ENCODE peak calls at places on chromosomes 2 and 18, in ten cellular contexts. J is CD8-positive, alpha-beta T cell; H is ovary; K is lower lobe of right lung; A is suprapubic skin; F is A549; X is endodermal cell; Y is adrenal gland; O is heart right ventricle; G is sigmoid colon. U is an unnamed sample. For H3K4me1, the result is how much of the 10 kb centered on the place peaks cover.

GRCh38 chr2:236742936-236743622 is 173.5 kb downstream of the ACKR3 start:
- DNase-seq in H (no peak), G (peak), F (no peak), X (no peak), J (no peak), A (no peak), K (no peak), Y (no peak), O (no peak), U (no peak)

GRCh38 chr18:40197711-40198110 is 1757.3 kb upstream of the PIK3C3 start:
- DNase-seq in H (no peak), F (no peak), A (no peak), G (no peak), O (no peak), X (peak), J (no peak), Y (no peak), K (no peak), U (no peak)

GRCh38 chr2:26951246-26951645 is 19.2 kb upstream of the MAPRE3 start:
- DNase-seq in K (no peak), H (no peak), O (no peak), X (no peak), J (no peak), A (no peak), Y (no peak), F (no peak), G (no peak), U (no peak)

GRCh38 chr18:32289480-32290075 is 99.7 kb downstream of the MEP1B start:
- DNase-seq in A (no peak), O (peak), X (peak), J (peak), K (no peak), F (peak), Y (peak), H (peak), G (no peak), U (peak)

GRCh38 chr2:218291318-218291933 is 877 bp downstream of the TMBIM1 start:
- DNase-seq in Y (no peak), X (no peak), H (no peak), O (peak), J (no peak), K (peak), A (no peak), F (no peak), G (no peak), U (peak)

GRCh38 chr2:46230115-46230571 is 67.1 kb upstream of the EPAS1 start:
- DNase-seq in K (peak), X (peak), A (no peak), O (peak), G (no peak), H (no peak), J (peak), Y (no peak), F (peak), U (no peak)

GRCh38 chr2:70258532-70258875 is 567 bp downstream of the PCYOX1 start:
- DNase-seq in K (no peak), H (peak), Y (peak), G (peak), J (no peak), F (no peak), O (peak), A (peak), X (peak), U (peak)

GRCh38 chr2:128775401-128776285 is 457.0 kb upstream of the HS6ST1 start:
- DNase-seq in X (no peak), O (no peak), J (no peak), Y (no peak), F (no peak), A (peak), G (peak), H (no peak), K (no peak), U (no peak)

GRCh38 chr2:140643761-140644187 is 1487.0 kb downstream of the LRP1B start:
- DNase-seq in G (no peak), Y (no peak), H (no peak), O (no peak), F (peak), J (no peak), X (no peak), K (no peak), A (no peak), U (no peak)

GRCh38 chr2:226554726-226555125 is 244.9 kb downstream of the IRS1 start:
- DNase-seq in X (no peak), Y (no peak), F (no peak), O (no peak), H (no peak), A (no peak), K (no peak), G (no peak), J (no peak), U (no peak)

GRCh38 chr2:85199692-85200091 is 66.5 kb downstream of the TCF7L1 start:
- DNase-seq in H (no peak), O (no peak), J (no peak), G (no peak), K (no peak), Y (no peak), F (no peak), X (no peak), A (no peak), U (no peak)

GRCh38 chr2:106825161-106825560 is 60.8 kb downstream of the ST6GAL2 start:
- DNase-seq in O (no peak), G (no peak), F (no peak), K (no peak), Y (no peak), A (no peak), H (no peak), X (no peak), J (no peak), U (no peak)

GRCh38 chr2:26243643-26244478 is 571 bp downstream of the HADHA start:
- DNase-seq in X (no peak), Y (no peak), K (no peak), O (no peak), J (no peak), F (peak), H (no peak), A (no peak), G (no peak), U (no peak)

GRCh38 chr2:143623270-143623669 is 494.1 kb downstream of the ARHGAP15 start:
- DNase-seq in G (no peak), H (no peak), K (no peak), J (no peak), A (no peak), F (no peak), X (no peak), O (no peak), Y (no peak), U (no peak)

GRCh38 chr2:240868286-240869108 is at the start of gene AGXT:
- DNase-seq in A (no peak), F (no peak), J (no peak), H (no peak), O (no peak), X (peak), K (no peak), Y (no peak), G (peak), U (no peak)

GRCh38 chr2:28334527-28334891 is 58.1 kb upstream of the FOSL2 start:
- DNase-seq in G (peak), K (no peak), F (no peak), H (no peak), Y (no peak), A (no peak), J (no peak), X (no peak), O (peak), U (no peak)

GRCh38 chr2:144432921-144433320 is 87.0 kb downstream of the ZEB2 start:
- DNase-seq in H (no peak), J (no peak), F (no peak), Y (no peak), O (no peak), A (no peak), X (no peak), K (no peak), G (no peak), U (no peak)

GRCh38 chr18:49459404-49460171 is 857 bp downstream of the DYM start:
- DNase-seq in O (no peak), Y (no peak), J (peak), G (no peak), A (no peak), H (no peak), F (peak), X (no peak), K (no peak), U (peak)

GRCh38 chr2:165070089-165070488 is 114.8 kb upstream of the SLC38A11 start:
- DNase-seq in G (no peak), O (no peak), H (no peak), X (peak), J (no peak), K (no peak), F (no peak), Y (no peak), A (no peak), U (no peak)

GRCh38 chr18:12702221-12703095 is at the start of the genes CEP76 and PSMG2:
- DNase-seq in G (peak), H (peak), J (peak), F (peak), O (peak), Y (peak), A (peak), X (peak), K (peak), U (peak)

GRCh38 chr2:137947714-137948336 is 16.4 kb upstream of the HNMT start:
- DNase-seq in J (peak), X (peak), G (peak), H (peak), F (peak), A (no peak), K (peak), Y (peak), O (peak), U (peak)

GRCh38 chr2:199596549-199596948 is 138.8 kb upstream of the SATB2 start:
- DNase-seq in J (no peak), A (no peak), F (peak), Y (no peak), X (no peak), H (no peak), K (no peak), G (no peak), O (no peak), U (no peak)

GRCh38 chr18:12839526-12840196 is 44.4 kb downstream of the PTPN2 start:
- DNase-seq in O (no peak), J (no peak), A (no peak), G (no peak), K (no peak), X (no peak), H (no peak), F (no peak), Y (no peak), U (no peak)

GRCh38 chr18:69567813-69568488 is 167.3 kb downstream of the DOK6 start:
- DNase-seq in Y (no peak), A (no peak), G (no peak), X (peak), J (no peak), O (no peak), H (no peak), F (no peak), K (no peak), U (no peak)

GRCh38 chr2:56231361-56231760 is 47.6 kb downstream of the CCDC85A start:
- DNase-seq in A (no peak), F (no peak), J (no peak), K (no peak), Y (no peak), G (no peak), X (no peak), H (no peak), O (no peak), U (no peak)

GRCh38 chr2:21270658-21271057 is 146.9 kb downstream of the TDRD15 start:
- DNase-seq in A (no peak), Y (peak), X (no peak), O (peak), G (peak), F (no peak), H (peak), K (no peak), J (no peak), U (no peak)

GRCh38 chr2:21267232-21267835 is 143.6 kb downstream of the TDRD15 start:
- DNase-seq in Y (no peak), A (no peak), H (no peak), K (no peak), O (no peak), J (no peak), F (no peak), G (no peak), X (peak), U (no peak)

GRCh38 chr2:21270083-21270491 is 146.3 kb downstream of the TDRD15 start:
- DNase-seq in K (no peak), J (no peak), G (no peak), X (no peak), A (no peak), H (no peak), Y (no peak), F (no peak), O (no peak), U (no peak)

GRCh38 chr2:21268197-21268870 is 144.6 kb downstream of the TDRD15 start:
- DNase-seq in F (no peak), K (no peak), O (peak), Y (peak), G (no peak), J (no peak), H (no peak), X (peak), A (no peak), U (no peak)

DNA sequence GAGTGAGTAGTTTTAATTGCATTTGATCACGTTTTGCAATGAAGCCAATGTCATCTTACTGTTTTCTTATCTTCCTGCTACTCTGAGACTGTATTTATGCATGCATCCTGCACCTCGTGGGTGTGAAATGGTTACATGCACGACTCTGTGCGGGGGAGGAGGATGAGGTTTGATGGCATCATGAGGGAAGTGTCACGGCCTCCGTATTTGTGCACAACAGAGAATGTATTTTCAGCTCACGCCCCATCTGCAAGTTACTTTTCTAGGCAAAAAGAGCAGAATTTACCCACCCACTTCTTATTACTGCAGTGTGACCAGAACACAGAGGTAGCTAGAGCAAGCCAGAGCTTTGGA is 145.1 kb downstream of the TDRD15 start:
- DNase-seq in O (no peak), H (no peak), A (no peak), K (no peak), G (no peak), X (peak), Y (no peak), J (no peak), F (no peak), U (no peak)
- H3K4me1 ChIP-seq in O (under half), H (under half), A (under half), K (under half), G (under half), X (under half), Y (under half), J (under half), F (under half), U (under half)

GRCh38 chr2:23691106-23691470 is 235.8 kb downstream of the ATAD2B start:
- DNase-seq in Y (no peak), J (no peak), H (no peak), K (no peak), A (no peak), G (no peak), O (no peak), F (no peak), X (no peak), U (no peak)

GRCh38 chr2:23690421-23691105 is 236.4 kb downstream of the ATAD2B start:
- DNase-seq in K (no peak), X (no peak), J (no peak), G (no peak), H (no peak), A (no peak), O (peak), Y (no peak), F (no peak), U (no peak)

GRCh38 chr2:23692263-23692662 is 234.7 kb downstream of the ATAD2B start:
- DNase-seq in J (no peak), X (no peak), F (no peak), A (no peak), O (no peak), K (no peak), Y (no peak), G (peak), H (no peak), U (no peak)

GRCh38 chr2:23692901-23693605 is 233.9 kb downstream of the ATAD2B start:
- DNase-seq in X (no peak), H (no peak), A (no peak), Y (no peak), G (peak), K (no peak), J (no peak), O (no peak), F (no peak), U (no peak)

GRCh38 chr2:23691576-23691975 is 235.3 kb downstream of the ATAD2B start:
- DNase-seq in O (no peak), A (no peak), F (no peak), K (no peak), Y (no peak), J (no peak), H (no peak), X (no peak), G (no peak), U (no peak)
- H3K4me1 ChIP-seq in O (under half), A (under half), F (under half), K (under half), Y (under half), J (under half), H (under half), X (under half), G (under half), U (under half)

GRCh38 chr2:6800553-6800952 is 65.2 kb downstream of the CMPK2 start:
- DNase-seq in J (no peak), Y (no peak), F (no peak), O (no peak), X (no peak), K (no peak), A (no peak), H (no peak), G (no peak), U (no peak)
- H3K4me1 ChIP-seq in J (under half), Y (under half), F (under half), O (under half), X (under half), K (under half), A (under half), H (under half), G (under half), U (under half)

DNA sequence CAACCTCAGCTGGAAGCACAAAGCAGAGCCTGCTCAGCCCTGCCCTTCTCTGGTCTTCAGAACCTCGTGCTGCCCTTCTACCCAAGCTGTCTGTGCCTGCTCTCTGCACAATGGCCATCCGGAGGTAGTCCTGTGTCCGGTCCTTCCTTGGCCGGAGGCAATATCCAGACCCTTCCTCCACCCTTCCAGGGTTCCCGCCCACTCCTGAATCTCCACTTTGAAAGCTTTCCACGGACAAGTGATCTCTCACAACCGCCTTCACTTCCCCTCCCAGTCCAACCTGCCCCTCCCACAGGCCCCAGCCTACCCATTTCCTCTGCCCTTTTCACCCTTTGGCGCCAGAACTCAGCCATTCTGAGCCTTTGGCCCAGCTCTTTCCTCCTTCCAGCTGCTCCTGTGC is 236.5 kb upstream of the SMAD2 start:
- DNase-seq in O (peak), Y (no peak), X (no peak), A (peak), J (no peak), H (no peak), G (no peak), F (no peak), K (peak), U (no peak)
- H3K4me1 ChIP-seq in O (under half), Y (half or more), X (under half), A (under half), J (under half), H (under half), G (under half), F (under half), K (under half), U (under half)

GRCh38 chr18:42828881-42829280 is 286.6 kb downstream of the RIT2 start:
- DNase-seq in J (no peak), G (no peak), K (no peak), X (no peak), A (no peak), H (no peak), F (no peak), Y (no peak), O (no peak), U (no peak)
- H3K4me1 ChIP-seq in J (under half), G (under half), K (under half), X (under half), A (under half), H (under half), F (under half), Y (under half), O (under half), U (under half)

GRCh38 chr2:108119492-108119891 is 120.3 kb upstream of the SULT1C3 start:
- DNase-seq in Y (no peak), J (no peak), F (no peak), K (no peak), O (no peak), H (no peak), X (no peak), G (no peak), A (no peak), U (no peak)

GRCh38 chr2:108129636-108130035 is 110.1 kb upstream of the SULT1C3 start:
- DNase-seq in K (no peak), X (no peak), Y (no peak), J (no peak), G (no peak), O (no peak), F (no peak), H (no peak), A (no peak), U (no peak)

GRCh38 chr2:108128226-108128786 is 111.5 kb upstream of the SULT1C3 start:
- DNase-seq in J (no peak), A (no peak), K (no peak), H (no peak), X (no peak), Y (no peak), G (no peak), F (no peak), O (no peak), U (no peak)

GRCh38 chr2:108119026-108119425 is 120.7 kb upstream of the SULT1C3 start:
- DNase-seq in F (no peak), H (no peak), K (no peak), J (no peak), X (no peak), O (no peak), G (no peak), Y (no peak), A (no peak), U (no peak)

DNA sequence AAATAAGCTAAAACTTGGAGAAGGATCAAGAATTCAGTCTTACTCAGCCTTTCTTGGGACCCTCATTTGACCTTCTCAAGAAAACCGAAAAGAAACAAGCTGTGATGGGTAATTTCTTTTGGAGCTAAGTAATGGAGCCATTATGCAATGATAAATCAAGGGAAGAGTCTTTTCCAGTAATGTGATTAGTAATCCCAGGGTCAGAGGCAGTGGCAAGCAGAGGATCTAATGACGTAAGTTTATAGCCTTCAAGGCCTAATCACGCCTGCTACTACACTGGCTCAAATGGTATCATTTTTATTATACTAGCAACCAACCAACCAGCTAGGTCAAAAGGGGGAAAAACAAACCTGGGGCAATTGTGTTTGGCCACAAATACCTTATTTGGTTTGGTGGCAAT is 115.0 kb upstream of the SULT1C3 start:
- DNase-seq in K (no peak), J (no peak), A (no peak), O (no peak), G (no peak), H (no peak), F (no peak), Y (peak), X (no peak), U (no peak)
- H3K4me1 ChIP-seq in K (under half), J (under half), A (under half), O (under half), G (under half), H (under half), F (under half), Y (under half), X (under half), U (under half)

GRCh38 chr2:8740136-8740535 is 58.3 kb downstream of the ID2 start:
- DNase-seq in K (no peak), A (no peak), G (no peak), F (no peak), X (no peak), O (no peak), J (no peak), Y (no peak), H (no peak), U (no peak)
- H3K4me1 ChIP-seq in K (under half), A (under half), G (under half), F (under half), X (under half), O (under half), J (under half), Y (under half), H (under half), U (under half)

GRCh38 chr2:15807418-15808220 is 132.7 kb upstream of the MYCN start:
- DNase-seq in F (no peak), J (no peak), X (no peak), Y (no peak), A (no peak), G (no peak), O (no peak), H (no peak), K (no peak), U (no peak)

GRCh38 chr2:15809504-15809903 is 130.8 kb upstream of the MYCN start:
- DNase-seq in G (no peak), X (peak), A (no peak), O (no peak), K (no peak), H (no peak), J (no peak), Y (no peak), F (no peak), U (no peak)

GRCh38 chr2:15808221-15808574 is 132.2 kb upstream of the MYCN start:
- DNase-seq in O (no peak), F (no peak), J (no peak), K (no peak), H (no peak), G (no peak), X (peak), A (no peak), Y (no peak), U (no peak)

GRCh38 chr2:15810451-15811150 is 129.7 kb upstream of the MYCN start:
- DNase-seq in O (no peak), J (no peak), A (no peak), Y (no peak), K (no peak), X (no peak), H (peak), G (no peak), F (no peak), U (no peak)

GRCh38 chr2:15808980-15809379 is 131.4 kb upstream of the MYCN start:
- DNase-seq in O (no peak), Y (no peak), H (no peak), G (no peak), K (no peak), A (no peak), F (no peak), J (no peak), X (peak), U (no peak)
- H3K4me1 ChIP-seq in O (under half), Y (under half), H (under half), G (under half), K (under half), A (under half), F (under half), J (under half), X (under half), U (under half)